ENCODE peak calls at places on chromosomes 11 and 22, in five cellular contexts. G, O, Y, W and X are unnamed samples. For H4K20me1, the result is how much of the 10 kb centered on the place peaks cover.

GRCh38 chr11:66032962-66033735 is 6.9 kb upstream of the CATSPER1 start:
- DNase-seq in W (no peak), Y (no peak), G (no peak), O (no peak), X (no peak)

GRCh38 chr11:22930816-22931594 is 70.7 kb upstream of the CCDC179 start:
- DNase-seq in O (no peak), Y (no peak), W (no peak), G (peak), X (no peak)

GRCh38 chr11:87743002-87743401 is 432.2 kb downstream of the RAB38 start:
- DNase-seq in G (no peak), W (no peak), Y (no peak), O (no peak), X (peak)

GRCh38 chr11:6681505-6681904 is 1.6 kb downstream of the MRPL17 start:
- DNase-seq in Y (no peak), W (no peak), O (no peak), G (no peak), X (no peak)

GRCh38 chr11:120807414-120808150 is 216.3 kb upstream of the TBCEL start:
- DNase-seq in W (no peak), G (peak), O (no peak), Y (no peak), X (peak)

GRCh38 chr11:76501526-76501925 is 56.7 kb downstream of the EMSY start:
- DNase-seq in W (no peak), O (no peak), Y (no peak), G (no peak), X (no peak)

GRCh38 chr11:120911943-120912342 is 112.0 kb upstream of the TBCEL start:
- DNase-seq in Y (no peak), O (no peak), W (no peak), G (no peak), X (no peak)

GRCh38 chr11:133127746-133128145 is 404.6 kb downstream of the OPCML start:
- DNase-seq in O (peak), W (no peak), G (no peak), Y (no peak), X (no peak)

GRCh38 chr22:40203568-40203967 is 25.8 kb downstream of the TNRC6B start:
- DNase-seq in O (no peak), W (no peak), G (no peak), Y (no peak), X (no peak)

GRCh38 chr11:113018913-113019312 is 57.7 kb downstream of the NCAM1 start:
- DNase-seq in W (no peak), G (no peak), Y (no peak), O (no peak), X (no peak)

GRCh38 chr11:944711-945470 is 19.2 kb downstream of the AP2A2 start:
- DNase-seq in Y (no peak), O (peak), G (no peak), W (peak), X (peak)

GRCh38 chr11:107704432-107704831 is 7.4 kb downstream of the SLN start:
- DNase-seq in W (no peak), Y (no peak), O (no peak), G (no peak), X (no peak)

GRCh38 chr11:130295657-130296056 is 19.1 kb downstream of the ZBTB44 start:
- DNase-seq in W (no peak), O (no peak), Y (no peak), G (no peak), X (peak)

GRCh38 chr11:108241370-108242037 is 18.6 kb downstream of the ATM start:
- DNase-seq in O (no peak), W (no peak), Y (no peak), G (no peak), X (no peak)

GRCh38 chr22:39240841-39241631 is 3.7 kb downstream of the PDGFB start:
- DNase-seq in W (no peak), O (no peak), Y (no peak), G (peak), X (no peak)

DNA sequence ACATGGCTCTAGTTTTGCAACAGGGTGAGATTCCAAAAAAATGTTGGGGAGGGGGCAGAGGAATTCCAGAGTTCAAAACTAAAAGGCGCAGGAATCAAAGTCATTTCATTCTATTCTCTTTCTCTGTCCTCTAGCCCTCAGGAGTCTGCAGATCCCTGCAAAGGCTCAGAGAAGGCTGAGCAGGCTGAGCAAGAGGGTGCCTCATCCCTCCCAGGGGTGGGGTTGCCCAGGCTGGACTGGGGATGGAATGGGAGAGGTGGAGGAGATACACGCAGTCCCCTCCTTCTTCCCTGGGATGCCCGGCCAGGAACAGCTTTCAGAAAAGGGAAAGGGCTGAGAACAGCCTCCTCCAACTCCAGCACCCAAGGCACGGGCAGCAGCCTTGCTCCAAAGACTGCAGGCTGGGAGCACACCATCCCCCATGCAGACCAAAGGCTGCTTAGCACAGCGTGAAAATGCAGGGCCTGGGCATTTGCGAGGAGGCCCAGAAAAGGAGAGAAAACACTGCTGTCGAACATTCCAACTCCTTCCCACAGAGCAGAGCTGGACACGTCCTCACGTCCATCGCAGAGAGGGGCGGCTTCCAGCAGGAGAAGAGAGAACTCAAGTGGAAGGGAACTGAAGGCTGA is 51.8 kb downstream of the MN1 start:
- DNase-seq in G (no peak), O (no peak), Y (no peak), W (no peak), X (peak)
- H4K20me1 ChIP-seq in G (under half), O (under half), Y (under half), W (under half), X (under half)

GRCh38 chr11:110710520-110711381 is 1.5 kb downstream of the ARHGAP20 start:
- DNase-seq in O (no peak), G (peak), W (no peak), Y (peak), X (peak)

GRCh38 chr11:110713469-110713776 is 1.2 kb upstream of the ARHGAP20 start:
- DNase-seq in W (no peak), O (no peak), Y (no peak), G (no peak), X (no peak)

GRCh38 chr11:110712643-110713468 is 619 bp upstream of the ARHGAP20 start:
- DNase-seq in O (no peak), Y (peak), G (peak), W (no peak), X (peak)

GRCh38 chr11:110711448-110711775 is 825 bp downstream of the ARHGAP20 start:
- DNase-seq in W (no peak), O (no peak), Y (no peak), G (no peak), X (no peak)

DNA sequence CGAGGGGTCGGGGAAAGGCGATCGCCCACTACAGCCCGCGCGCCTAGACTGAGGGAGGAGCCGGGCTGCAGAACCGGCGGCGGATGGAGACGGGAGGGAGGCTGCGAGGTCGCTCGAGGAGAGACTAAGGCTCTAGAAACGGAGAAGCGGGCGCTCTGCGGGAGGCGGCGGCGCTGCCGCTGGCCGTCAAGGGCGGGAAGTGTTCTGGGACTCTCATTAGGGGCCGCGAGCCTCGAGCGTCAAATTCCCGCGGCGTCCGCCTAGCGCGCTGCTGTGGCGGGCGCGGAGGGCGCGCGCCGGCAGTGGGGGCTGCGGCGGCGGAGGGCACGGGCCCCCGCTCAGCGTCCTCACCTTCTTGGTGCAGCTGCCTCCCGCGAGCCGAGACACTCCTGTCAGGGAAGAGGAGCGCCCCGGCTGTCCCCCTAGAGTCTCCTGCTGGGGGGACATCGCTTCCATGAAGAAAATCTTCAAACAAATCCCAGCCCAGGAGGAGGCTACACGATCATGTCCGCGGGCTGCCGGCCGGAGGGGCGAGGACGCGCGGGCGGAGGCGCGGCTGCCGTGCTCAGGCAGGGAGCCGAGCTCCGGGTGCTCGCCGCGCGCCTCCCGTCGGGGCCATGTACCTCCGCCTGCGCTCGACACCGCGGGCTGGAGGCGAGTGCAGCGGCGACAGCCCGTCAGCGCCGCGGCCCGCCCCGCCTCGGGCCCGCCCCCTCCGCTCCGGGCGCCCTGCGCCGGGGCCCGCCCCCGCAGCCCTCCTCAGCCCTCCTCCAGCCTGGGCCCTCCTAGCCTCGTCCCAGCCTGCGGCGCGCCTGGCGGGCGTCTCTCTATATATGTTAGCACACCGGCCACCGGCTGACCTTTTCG is at the start of gene ARHGAP20:
- DNase-seq in W (no peak), G (peak), Y (peak), O (peak), X (peak)
- TF ChIP-seq POLR2AphosphoS5 in W (no peak), G (peak), Y (no peak), O (no peak), X (no peak)

DNA sequence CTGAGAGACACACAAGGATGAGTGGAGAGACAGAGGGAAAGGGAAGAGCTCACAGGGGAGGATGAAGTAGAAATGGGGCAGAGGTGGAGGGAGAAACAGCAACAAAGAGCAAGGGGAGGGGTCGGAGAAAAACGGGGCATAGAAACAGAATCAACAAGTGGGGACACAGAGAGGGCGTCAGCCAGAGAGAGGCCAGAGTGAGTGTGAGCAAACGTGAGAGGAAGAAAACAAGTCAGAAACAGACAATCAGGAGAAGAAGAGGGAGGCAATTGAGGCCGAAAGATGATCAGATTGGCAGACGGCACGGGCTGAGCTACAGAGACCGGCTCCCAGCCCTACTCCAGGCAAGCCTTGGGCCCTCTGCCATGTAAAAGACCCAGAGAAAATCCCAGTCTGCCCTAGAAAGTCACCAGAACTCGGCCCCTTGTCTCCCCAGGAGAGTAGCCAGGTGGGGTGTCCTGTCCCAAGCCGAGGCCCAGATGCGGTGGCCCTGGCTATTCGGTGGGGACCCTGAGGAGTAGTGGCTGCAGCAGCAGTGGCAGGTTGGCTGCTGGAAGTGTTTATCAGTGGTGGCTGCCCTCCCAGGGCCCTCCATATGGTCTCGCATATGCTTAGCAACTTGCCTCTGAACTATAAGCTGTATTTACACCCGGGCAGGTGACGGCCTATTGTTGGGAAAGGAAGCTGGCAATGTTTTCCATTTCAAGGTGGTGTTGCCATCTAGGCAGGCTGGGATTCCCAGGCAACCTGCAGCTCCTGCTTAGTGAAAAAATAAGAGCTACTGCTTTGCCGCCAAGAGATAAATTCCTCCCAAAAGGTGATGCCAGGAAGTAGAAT is 14.8 kb upstream of the TSPAN18 start:
- DNase-seq in Y (peak), O (no peak), W (no peak), G (no peak), X (peak)
- H3K4me2 ChIP-seq in Y (no peak), O (no peak), W (peak), G (no peak), X (peak)

GRCh38 chr22:45959719-45960476 is 17.1 kb downstream of the WNT7B start:
- DNase-seq in O (no peak), Y (no peak), G (no peak), W (no peak), X (no peak)

GRCh38 chr22:45958971-45959370 is 18.0 kb downstream of the WNT7B start:
- DNase-seq in O (no peak), G (no peak), W (no peak), Y (no peak), X (no peak)

GRCh38 chr22:45961679-45962430 is 15.1 kb downstream of the WNT7B start:
- DNase-seq in Y (no peak), O (no peak), W (no peak), G (no peak), X (no peak)

GRCh38 chr22:45960477-45961386 is 16.2 kb downstream of the WNT7B start:
- DNase-seq in G (no peak), Y (no peak), O (no peak), W (no peak), X (peak)

DNA sequence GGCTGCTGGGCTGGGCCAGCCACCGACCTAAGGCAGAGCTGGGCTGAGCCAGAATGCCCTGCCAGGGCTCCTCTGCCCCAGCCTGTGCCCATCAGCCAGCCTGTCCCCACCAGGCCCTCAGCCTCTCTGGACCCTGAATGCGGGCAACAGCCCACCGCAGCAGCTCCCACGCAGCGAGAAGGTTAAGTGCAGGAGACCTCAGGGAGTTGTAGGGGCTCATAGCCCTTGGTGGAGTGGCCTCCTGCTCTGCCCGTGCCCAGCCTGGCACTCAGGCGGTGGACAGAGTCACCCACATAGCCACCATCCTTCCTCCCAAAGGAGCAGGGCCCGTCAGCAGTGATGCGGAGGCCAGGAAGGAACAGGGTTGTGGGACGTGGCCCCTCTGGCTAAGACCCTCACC is 19.1 kb downstream of the WNT7B start:
- DNase-seq in O (no peak), Y (no peak), W (no peak), G (no peak), X (no peak)
- H4K20me1 ChIP-seq in O (under half), Y (under half), W (under half), G (under half), X (under half)

DNA sequence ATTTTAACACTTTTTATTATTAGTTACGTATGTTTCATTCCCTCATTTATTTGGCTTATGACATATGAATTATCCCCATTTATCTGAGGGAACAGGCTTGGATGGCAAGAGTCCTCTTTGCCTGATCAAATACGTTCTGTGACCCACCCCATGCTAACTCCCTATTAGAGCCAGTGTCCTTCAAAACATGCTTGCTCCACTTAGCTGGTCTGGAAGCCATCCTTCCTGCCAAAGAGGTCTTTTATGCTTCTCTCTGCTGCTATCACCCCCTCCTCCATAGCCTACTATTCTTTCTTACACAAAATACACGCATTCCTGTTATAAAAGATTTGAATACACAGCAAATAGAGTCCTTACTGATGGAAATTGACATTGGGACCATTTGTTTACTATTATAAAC is 6.4 kb downstream of the COA4 start:
- DNase-seq in W (no peak), O (no peak), Y (no peak), G (no peak), X (no peak)
- TF ChIP-seq POLR2AphosphoS5 in W (peak), O (no peak), Y (no peak), G (peak), X (no peak)

GRCh38 chr11:9736365-9736764 is 72.5 kb downstream of the SWAP70 start:
- DNase-seq in W (no peak), O (no peak), Y (no peak), G (no peak), X (no peak)
- H3K4me2 ChIP-seq in W (no peak), O (no peak), Y (no peak), G (no peak), X (no peak)

GRCh38 chr11:12411395-12411794 is 34.0 kb downstream of the PARVA start:
- DNase-seq in O (no peak), W (no peak), G (no peak), Y (no peak), X (no peak)
- H4K20me1 ChIP-seq in O (under half), W (under half), G (under half), Y (under half), X (under half)

GRCh38 chr11:70523384-70524095 is 125.2 kb downstream of the CTTN start:
- DNase-seq in O (no peak), W (no peak), Y (peak), G (no peak), X (no peak)

GRCh38 chr11:70524096-70524922 is 126.0 kb downstream of the CTTN start:
- DNase-seq in G (no peak), O (no peak), W (no peak), Y (peak), X (peak)

GRCh38 chr11:70526116-70527045 is 128.1 kb downstream of the CTTN start:
- DNase-seq in O (no peak), G (no peak), W (no peak), Y (peak), X (no peak)

GRCh38 chr11:70525466-70525865 is 127.1 kb downstream of the CTTN start:
- DNase-seq in G (no peak), W (no peak), O (no peak), Y (peak), X (no peak)

GRCh38 chr11:70525006-70525405 is 126.7 kb downstream of the CTTN start:
- DNase-seq in O (no peak), G (no peak), Y (peak), W (no peak), X (no peak)
- TF ChIP-seq POLR2AphosphoS5 in O (no peak), G (no peak), Y (no peak), W (no peak), X (no peak)

GRCh38 chr11:11977206-11977938 is 31.1 kb downstream of the DKK3 start:
- DNase-seq in W (no peak), O (no peak), Y (no peak), G (peak), X (peak)
- H3K4me2 ChIP-seq in W (no peak), O (no peak), Y (peak), G (peak), X (peak)